ENCODE peak calls at places on chromosomes 13 and 19, in five cellular contexts. One of them, this sample, is unnamed. For H3K27me3, the result is how much of the 10 kb centered on the place peaks cover.

GRCh38 chr19:11041966-11042627 is 47.2 kb upstream of the LDLR start:
- DNase-seq in GM23248: no peak
- DNase-seq in fibroblast of lung: no peak
- DNase-seq in astrocyte: no peak
- DNase-seq in GM23338: no peak
- DNase-seq in this sample: no peak

GRCh38 chr13:81929988-81930387 is 1589.1 kb upstream of the SPRY2 start:
- DNase-seq in GM23248: peak
- DNase-seq in fibroblast of lung: peak
- DNase-seq in astrocyte: no peak
- DNase-seq in GM23338: peak
- DNase-seq in this sample: peak

GRCh38 chr19:19074172-19074905 is 10.5 kb downstream of the SLC25A42 start:
- DNase-seq in GM23248: no peak
- DNase-seq in fibroblast of lung: no peak
- DNase-seq in astrocyte: no peak
- DNase-seq in GM23338: no peak
- DNase-seq in this sample: no peak

GRCh38 chr13:54574791-54575190 is 1546.2 kb downstream of the OLFM4 start:
- DNase-seq in GM23248: no peak
- DNase-seq in fibroblast of lung: no peak
- DNase-seq in astrocyte: no peak
- DNase-seq in GM23338: no peak
- DNase-seq in this sample: no peak

GRCh38 chr19:46441775-46442332 is 13.1 kb upstream of the PNMA8C start:
- DNase-seq in GM23248: no peak
- DNase-seq in fibroblast of lung: no peak
- DNase-seq in astrocyte: no peak
- DNase-seq in GM23338: no peak
- DNase-seq in this sample: no peak

GRCh38 chr13:97499181-97499580 is 65.2 kb downstream of the RAP2A start:
- DNase-seq in GM23248: no peak
- DNase-seq in fibroblast of lung: no peak
- DNase-seq in astrocyte: no peak
- DNase-seq in GM23338: no peak
- DNase-seq in this sample: no peak

GRCh38 chr13:36344886-36345437 is 1.2 kb downstream of the SPART start:
- DNase-seq in GM23248: no peak
- DNase-seq in fibroblast of lung: peak
- DNase-seq in astrocyte: no peak
- DNase-seq in GM23338: peak
- DNase-seq in this sample: no peak

GRCh38 chr13:98344392-98344791 is 167.3 kb upstream of the RNF113B start:
- DNase-seq in GM23248: no peak
- DNase-seq in fibroblast of lung: no peak
- DNase-seq in astrocyte: no peak
- DNase-seq in GM23338: no peak
- DNase-seq in this sample: no peak

GRCh38 chr13:44759723-44760360 is 183.7 kb upstream of the TSC22D1 start:
- DNase-seq in GM23248: no peak
- DNase-seq in fibroblast of lung: peak
- DNase-seq in astrocyte: peak
- DNase-seq in GM23338: no peak
- DNase-seq in this sample: no peak

GRCh38 chr13:23579886-23580706 is 9.9 kb downstream of the TNFRSF19 start:
- DNase-seq in GM23248: peak
- DNase-seq in fibroblast of lung: no peak
- DNase-seq in astrocyte: no peak
- DNase-seq in GM23338: peak
- DNase-seq in this sample: peak

GRCh38 chr19:38788478-38789243 is at the start of gene LGALS7B:
- DNase-seq in GM23248: no peak
- DNase-seq in fibroblast of lung: no peak
- DNase-seq in astrocyte: no peak
- DNase-seq in GM23338: peak
- DNase-seq in this sample: no peak

GRCh38 chr13:60944016-60944415 is 471.6 kb downstream of the PCDH20 start:
- DNase-seq in GM23248: no peak
- DNase-seq in fibroblast of lung: no peak
- DNase-seq in astrocyte: no peak
- DNase-seq in GM23338: no peak
- DNase-seq in this sample: no peak

GRCh38 chr19:14418743-14419037 is 451 bp downstream of the DDX39A start:
- DNase-seq in GM23248: peak
- DNase-seq in fibroblast of lung: no peak
- DNase-seq in astrocyte: no peak
- DNase-seq in GM23338: no peak
- DNase-seq in this sample: no peak

GRCh38 chr19:13146763-13147563 is 3.2 kb downstream of the STX10 start:
- DNase-seq in GM23248: peak
- DNase-seq in fibroblast of lung: no peak
- DNase-seq in astrocyte: no peak
- DNase-seq in GM23338: no peak
- DNase-seq in this sample: no peak

GRCh38 chr13:86760620-86761019 is 910.6 kb upstream of the SLITRK5 start:
- DNase-seq in GM23248: no peak
- DNase-seq in fibroblast of lung: no peak
- DNase-seq in astrocyte: no peak
- DNase-seq in GM23338: no peak
- DNase-seq in this sample: no peak

GRCh38 chr19:33815410-33816340 is 19.0 kb downstream of the KCTD15 start:
- DNase-seq in GM23248: peak
- DNase-seq in fibroblast of lung: peak
- DNase-seq in astrocyte: peak
- DNase-seq in GM23338: no peak
- DNase-seq in this sample: no peak

GRCh38 chr13:73340069-73340468 is 281.3 kb downstream of the KLF5 start:
- DNase-seq in GM23248: no peak
- DNase-seq in fibroblast of lung: no peak
- DNase-seq in astrocyte: no peak
- DNase-seq in GM23338: no peak
- DNase-seq in this sample: no peak

GRCh38 chr13:60329221-60329983 is 67.6 kb upstream of the TDRD3 start:
- DNase-seq in GM23248: peak
- DNase-seq in fibroblast of lung: peak
- DNase-seq in astrocyte: peak
- DNase-seq in GM23338: peak
- DNase-seq in this sample: peak

GRCh38 chr13:75929074-75929473 is 292.9 kb downstream of the LMO7 start:
- DNase-seq in GM23248: no peak
- DNase-seq in fibroblast of lung: no peak
- DNase-seq in astrocyte: no peak
- DNase-seq in GM23338: no peak
- DNase-seq in this sample: no peak

GRCh38 chr13:25210842-25211241 is 38.8 kb upstream of the AMER2 start:
- DNase-seq in GM23248: peak
- DNase-seq in fibroblast of lung: no peak
- DNase-seq in astrocyte: no peak
- DNase-seq in GM23338: no peak
- DNase-seq in this sample: no peak

GRCh38 chr13:71254384-71254783 is 612.6 kb downstream of the DACH1 start:
- DNase-seq in GM23248: no peak
- DNase-seq in fibroblast of lung: no peak
- DNase-seq in astrocyte: no peak
- DNase-seq in GM23338: peak
- DNase-seq in this sample: no peak

GRCh38 chr13:56869671-56870070 is 271.0 kb upstream of the PRR20A start:
- DNase-seq in GM23248: no peak
- DNase-seq in fibroblast of lung: no peak
- DNase-seq in astrocyte: no peak
- DNase-seq in GM23338: no peak
- DNase-seq in this sample: no peak

GRCh38 chr19:4304509-4305252 is at the start of gene FSD1:
- DNase-seq in GM23248: peak
- DNase-seq in fibroblast of lung: peak
- DNase-seq in astrocyte: no peak
- DNase-seq in GM23338: peak
- DNase-seq in this sample: peak

GRCh38 chr13:112448621-112449544 is 72.7 kb downstream of the SPACA7 start:
- DNase-seq in GM23248: no peak
- DNase-seq in fibroblast of lung: no peak
- DNase-seq in astrocyte: no peak
- DNase-seq in GM23338: no peak
- DNase-seq in this sample: no peak

GRCh38 chr13:112446867-112447266 is 70.7 kb downstream of the SPACA7 start:
- DNase-seq in GM23248: no peak
- DNase-seq in fibroblast of lung: no peak
- DNase-seq in astrocyte: no peak
- DNase-seq in GM23338: no peak
- DNase-seq in this sample: no peak

GRCh38 chr13:112449545-112449930 is 73.4 kb downstream of the SPACA7 start:
- DNase-seq in GM23248: no peak
- DNase-seq in fibroblast of lung: no peak
- DNase-seq in astrocyte: no peak
- DNase-seq in GM23338: no peak
- DNase-seq in this sample: no peak

GRCh38 chr13:112447306-112447705 is 71.2 kb downstream of the SPACA7 start:
- DNase-seq in GM23248: no peak
- DNase-seq in fibroblast of lung: no peak
- DNase-seq in astrocyte: no peak
- DNase-seq in GM23338: no peak
- DNase-seq in this sample: no peak

DNA sequence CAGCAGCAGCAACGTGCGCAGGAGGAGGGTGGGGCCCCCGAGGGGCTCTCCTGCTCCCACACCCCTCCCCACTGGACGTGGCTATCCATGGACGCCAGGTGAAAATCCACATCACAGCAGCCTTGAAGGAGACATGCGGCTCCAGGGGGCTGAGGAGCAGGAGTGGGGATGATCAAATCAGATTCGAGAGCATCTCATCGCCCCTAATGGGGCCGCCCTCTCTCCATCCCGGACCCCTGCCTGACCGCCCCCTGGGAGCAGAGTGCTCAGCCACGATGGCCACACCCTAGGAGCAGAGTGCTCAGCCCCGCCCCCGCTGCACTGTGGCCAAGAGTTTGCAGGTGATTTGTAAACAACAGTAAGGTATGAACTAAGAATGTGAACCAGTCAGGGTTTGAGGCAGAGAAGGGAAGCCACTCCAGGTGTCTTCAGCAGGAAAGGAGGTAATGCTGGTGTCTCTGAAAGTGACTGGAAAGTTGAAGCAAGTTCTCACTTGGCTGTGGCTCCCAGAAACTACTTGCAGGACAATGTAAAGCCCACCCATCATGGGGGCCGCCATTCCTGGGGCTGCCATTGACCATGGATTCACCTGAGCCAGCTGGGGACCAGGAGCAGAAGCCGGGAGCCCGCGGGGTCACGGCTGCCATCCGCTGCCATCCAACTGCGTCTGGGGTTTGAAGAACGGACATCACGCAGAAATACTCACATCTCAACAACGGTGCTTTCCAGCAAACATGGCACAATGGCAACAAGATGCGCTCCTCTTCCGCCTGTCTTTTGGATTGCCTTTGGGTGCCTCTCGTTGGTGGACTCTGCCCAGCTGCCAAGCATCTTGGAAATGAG is 71.8 kb downstream of the SPACA7 start:
- DNase-seq in GM23248: no peak
- DNase-seq in fibroblast of lung: no peak
- DNase-seq in astrocyte: no peak
- DNase-seq in GM23338: no peak
- DNase-seq in this sample: no peak
- H3K27me3 ChIP-seq in GM23248: under half
- H3K27me3 ChIP-seq in fibroblast of lung: under half
- H3K27me3 ChIP-seq in astrocyte: under half
- H3K27me3 ChIP-seq in GM23338: under half
- H3K27me3 ChIP-seq in this sample: under half

GRCh38 chr19:3113100-3114017 is 19.2 kb downstream of the GNA11 start:
- DNase-seq in GM23248: no peak
- DNase-seq in fibroblast of lung: no peak
- DNase-seq in astrocyte: no peak
- DNase-seq in GM23338: no peak
- DNase-seq in this sample: no peak
- H3K27ac ChIP-seq in GM23248: no peak
- H3K27ac ChIP-seq in fibroblast of lung: no peak
- H3K27ac ChIP-seq in astrocyte: no peak
- H3K27ac ChIP-seq in GM23338: no peak
- H3K27ac ChIP-seq in this sample: no peak

GRCh38 chr19:2358548-2359173 is 1.4 kb upstream of the TMPRSS9 start:
- DNase-seq in GM23248: no peak
- DNase-seq in fibroblast of lung: no peak
- DNase-seq in astrocyte: no peak
- DNase-seq in GM23338: no peak
- DNase-seq in this sample: no peak

GRCh38 chr19:2360876-2361232 is 789 bp downstream of the TMPRSS9 start:
- DNase-seq in GM23248: no peak
- DNase-seq in fibroblast of lung: no peak
- DNase-seq in astrocyte: no peak
- DNase-seq in GM23338: no peak
- DNase-seq in this sample: no peak

GRCh38 chr19:2362039-2362969 is 2.2 kb downstream of the TMPRSS9 start:
- DNase-seq in GM23248: no peak
- DNase-seq in fibroblast of lung: no peak
- DNase-seq in astrocyte: no peak
- DNase-seq in GM23338: no peak
- DNase-seq in this sample: no peak

GRCh38 chr19:2361259-2362038 is 1.4 kb downstream of the TMPRSS9 start:
- DNase-seq in GM23248: peak
- DNase-seq in fibroblast of lung: no peak
- DNase-seq in astrocyte: no peak
- DNase-seq in GM23338: no peak
- DNase-seq in this sample: no peak

DNA sequence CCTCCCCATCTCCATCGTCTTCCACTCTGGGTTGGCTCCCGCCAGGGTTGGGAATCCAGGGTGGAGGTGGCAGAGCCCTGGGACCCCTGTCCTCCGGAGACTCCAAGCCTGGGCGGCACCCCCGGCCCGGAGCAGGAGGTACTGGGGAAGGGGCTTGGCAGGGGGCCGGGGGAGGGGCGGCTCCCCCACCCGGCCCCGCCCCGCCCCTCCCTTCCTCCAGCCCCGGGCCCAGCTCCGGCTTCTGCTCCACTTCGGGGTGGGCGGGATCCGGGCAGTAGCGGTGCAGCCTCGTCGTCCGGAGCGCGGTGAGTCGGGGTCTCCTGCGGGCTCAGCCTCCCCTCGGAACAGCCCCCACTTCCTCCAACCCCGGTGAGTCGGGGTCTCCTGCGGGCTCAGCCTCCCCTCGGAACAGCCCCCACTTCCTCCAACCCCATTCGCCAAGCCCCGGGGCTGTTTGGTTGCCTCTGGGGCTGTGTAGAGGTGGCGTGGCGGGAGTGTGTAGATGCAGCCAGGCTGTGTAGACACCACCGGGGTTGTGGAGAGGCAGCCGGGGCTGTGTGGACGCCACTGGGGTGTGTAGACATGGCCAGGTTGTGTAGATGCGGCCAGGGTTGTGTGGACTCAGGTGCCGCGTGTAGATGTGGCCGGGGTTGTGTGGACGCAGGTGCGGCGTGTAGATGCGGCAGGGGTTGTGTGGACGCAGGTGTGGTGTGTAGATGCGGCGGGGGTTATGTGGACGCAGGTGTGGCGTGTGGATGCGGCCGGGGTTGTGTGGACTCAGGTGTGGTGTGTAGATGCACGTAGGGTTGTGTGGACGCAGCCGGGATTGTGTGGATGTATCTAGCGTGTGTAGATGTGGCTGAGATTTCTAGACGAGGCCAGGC is at the start of gene TMPRSS9:
- DNase-seq in GM23248: no peak
- DNase-seq in fibroblast of lung: no peak
- DNase-seq in astrocyte: no peak
- DNase-seq in GM23338: no peak
- DNase-seq in this sample: no peak
- TF ChIP-seq EZH2 in GM23248: no peak
- TF ChIP-seq EZH2 in fibroblast of lung: no peak
- TF ChIP-seq EZH2 in astrocyte: no peak
- TF ChIP-seq EZH2 in GM23338: no peak
- TF ChIP-seq EZH2 in this sample: no peak

GRCh38 chr13:94345374-94346195 is 133.9 kb downstream of the DCT start:
- DNase-seq in GM23248: peak
- DNase-seq in fibroblast of lung: peak
- DNase-seq in astrocyte: peak
- DNase-seq in GM23338: no peak
- DNase-seq in this sample: peak
- H3K27me3 ChIP-seq in GM23248: under half
- H3K27me3 ChIP-seq in fibroblast of lung: under half
- H3K27me3 ChIP-seq in astrocyte: under half
- H3K27me3 ChIP-seq in GM23338: under half
- H3K27me3 ChIP-seq in this sample: under half